ENCODE peak calls at places on chromosomes 3 and 15, in nine cellular contexts. I is stimulated activated CD4-positive, alpha-beta T cell treated with anti-CD3 and anti-CD28 coated beads, Interleukin-12 subunit alpha, Interleukin-12 subunit beta, amount 100 ng/mL, for 48 hours; G is SK-N-SH; N is amniotic stem cell; L is activated CD4-positive, alpha-beta memory T cell treated with anti-CD3 and anti-CD28 coated beads, Interleukin-2, amount 10 ng/mL, durations not matched to agents 7 days and 5 days; C is NCI-H510A treated with DMSO at 0.1 percent for 48 hours; F is LHCN-M2; B is hippocampal formation; R is transverse colon. O is an unnamed sample.

GRCh38 chr3:115381573-115381912 is 234.5 kb upstream of the ZBTB20 start:
- DNase-seq in I (no peak), G (no peak), N (no peak), L (no peak), C (no peak), F (no peak), B (no peak), R (no peak), O (no peak)

GRCh38 chr3:183295211-183295610 is 42.2 kb downstream of the B3GNT5 start:
- DNase-seq in I (no peak), G (no peak), N (no peak), L (no peak), C (no peak), F (peak; percentile 78), B (no peak), R (no peak), O (no peak)

GRCh38 chr15:101827257-101827656 is 15.3 kb downstream of the OR4F15 start:
- DNase-seq in I (no peak), G (no peak), N (peak; percentile 52), L (no peak), C (no peak), F (no peak), B (no peak), R (no peak), O (no peak)

GRCh38 chr15:38168472-38169057 is 84.1 kb upstream of the SPRED1 start:
- DNase-seq in I (no peak), G (no peak), N (no peak), L (no peak), C (no peak), F (no peak), B (no peak), R (no peak), O (no peak)

GRCh38 chr3:39469258-39469657 is 1.8 kb downstream of the MOBP start:
- DNase-seq in I (no peak), G (no peak), N (no peak), L (no peak), C (no peak), F (no peak), B (no peak), R (no peak), O (no peak)

GRCh38 chr3:173913397-173913796 is 515.9 kb downstream of the NLGN1 start:
- DNase-seq in I (no peak), G (no peak), N (no peak), L (no peak), C (no peak), F (no peak), B (no peak), R (no peak), O (no peak)

GRCh38 chr3:45792516-45793172 is 3.7 kb downstream of the SLC6A20 start:
- DNase-seq in I (no peak), G (no peak), N (no peak), L (no peak), C (no peak), F (no peak), B (no peak), R (no peak), O (no peak)

GRCh38 chr15:35062164-35063099 is 22.7 kb downstream of the NANOGP8 start:
- DNase-seq in I (no peak), G (no peak), N (no peak), L (no peak), C (no peak), F (no peak), B (no peak), R (no peak), O (no peak)

GRCh38 chr3:153963012-153963411 is 158.2 kb upstream of the ARHGEF26 start:
- DNase-seq in I (no peak), G (no peak), N (no peak), L (no peak), C (no peak), F (no peak), B (no peak), R (no peak), O (no peak)

GRCh38 chr3:108894981-108895380 is 58.7 kb downstream of the GUCA1C start:
- DNase-seq in I (no peak), G (no peak), N (no peak), L (no peak), C (no peak), F (no peak), B (no peak), R (no peak), O (no peak)

GRCh38 chr15:73212424-73212823 is 156.3 kb downstream of the HCN4 start:
- DNase-seq in I (no peak), G (no peak), N (no peak), L (no peak), C (no peak), F (no peak), B (no peak), R (no peak), O (no peak)

GRCh38 chr3:110984456-110985250 is 87.0 kb upstream of the NECTIN3 start:
- DNase-seq in I (no peak), G (no peak), N (no peak), L (no peak), C (no peak), F (no peak), B (no peak), R (no peak), O (no peak)

GRCh38 chr3:97131476-97131875 is 317.1 kb downstream of the EPHA6 start:
- DNase-seq in I (no peak), G (peak; percentile 28), N (no peak), L (no peak), C (no peak), F (no peak), B (no peak), R (no peak), O (no peak)

GRCh38 chr3:116005404-116005803 is 382.1 kb downstream of the GAP43 start:
- DNase-seq in I (no peak), G (no peak), N (peak; percentile 73), L (no peak), C (no peak), F (peak; percentile 100), B (no peak), R (no peak), O (peak; percentile 41)

GRCh38 chr3:14487821-14488220 is 52.3 kb downstream of the GRIP2 start:
- DNase-seq in I (no peak), G (no peak), N (no peak), L (no peak), C (no peak), F (no peak), B (no peak), R (no peak), O (no peak)

GRCh38 chr3:168341192-168341816 is 245.6 kb upstream of the GOLIM4 start:
- DNase-seq in I (no peak), G (peak; percentile 7), N (peak; percentile 61), L (no peak), C (no peak), F (peak; percentile 5), B (no peak), R (no peak), O (no peak)

GRCh38 chr3:147509444-147509843 is 100.3 kb downstream of the ZIC1 start:
- DNase-seq in I (no peak), G (no peak), N (no peak), L (no peak), C (no peak), F (peak; percentile 35), B (no peak), R (no peak), O (no peak)

GRCh38 chr3:181103605-181104004 is 114.1 kb upstream of the DNAJC19 start:
- DNase-seq in I (peak; percentile 26), G (peak; percentile 12), N (no peak), L (no peak), C (peak; percentile 2), F (no peak), B (no peak), R (no peak), O (no peak)

GRCh38 chr15:22951031-22951380 is 29.2 kb downstream of the CYFIP1 start:
- DNase-seq in I (no peak), G (no peak), N (no peak), L (no peak), C (no peak), F (no peak), B (no peak), R (no peak), O (no peak)

GRCh38 chr3:24253336-24253735 is 241.3 kb downstream of the THRB start:
- DNase-seq in I (no peak), G (no peak), N (no peak), L (no peak), C (no peak), F (no peak), B (no peak), R (no peak), O (no peak)